ENCODE peak calls at places on chromosomes 16 and 17, in four cellular contexts. One of them, this sample, is unnamed. For H3K27me3, the result is how much of the 10 kb centered on the place peaks cover.

GRCh38 chr16:71353736-71354135 is 4.8 kb upstream of the CALB2 start:
- ATAC-seq in HCT116: no peak
- ATAC-seq in GM23338: no peak
- ATAC-seq in HepG2: no peak
- ATAC-seq in this sample: no peak

GRCh38 chr16:14309906-14310305 is 238.8 kb downstream of the MRTFB start:
- ATAC-seq in HCT116: peak
- ATAC-seq in GM23338: peak
- ATAC-seq in HepG2: no peak
- ATAC-seq in this sample: no peak

GRCh38 chr17:57288753-57289121 is 32.4 kb downstream of the MSI2 start:
- ATAC-seq in HCT116: no peak
- ATAC-seq in GM23338: no peak
- ATAC-seq in HepG2: no peak
- ATAC-seq in this sample: no peak

GRCh38 chr16:9682320-9682719 is 499.9 kb downstream of the GRIN2A start:
- ATAC-seq in HCT116: no peak
- ATAC-seq in GM23338: peak
- ATAC-seq in HepG2: no peak
- ATAC-seq in this sample: no peak

GRCh38 chr17:73261952-73262675 is 434 bp upstream of the CPSF4L start:
- ATAC-seq in HCT116: peak
- ATAC-seq in GM23338: peak
- ATAC-seq in HepG2: peak
- ATAC-seq in this sample: no peak

GRCh38 chr16:82544378-82544777 is 82.4 kb upstream of the CDH13 start:
- ATAC-seq in HCT116: peak
- ATAC-seq in GM23338: no peak
- ATAC-seq in HepG2: no peak
- ATAC-seq in this sample: no peak

GRCh38 chr17:66508896-66509843 is 206.8 kb downstream of the PRKCA start:
- ATAC-seq in HCT116: peak
- ATAC-seq in GM23338: no peak
- ATAC-seq in HepG2: no peak
- ATAC-seq in this sample: peak

GRCh38 chr16:58449768-58450167 is 50.2 kb upstream of the NDRG4 start:
- ATAC-seq in HCT116: peak
- ATAC-seq in GM23338: no peak
- ATAC-seq in HepG2: no peak
- ATAC-seq in this sample: no peak

GRCh38 chr17:48892940-48893645 is 506 bp downstream of the ATP5MC1 start:
- ATAC-seq in HCT116: no peak
- ATAC-seq in GM23338: peak
- ATAC-seq in HepG2: peak
- ATAC-seq in this sample: no peak

GRCh38 chr17:17043668-17044226 is 1.5 kb downstream of the MPRIP start:
- ATAC-seq in HCT116: no peak
- ATAC-seq in GM23338: peak
- ATAC-seq in HepG2: no peak
- ATAC-seq in this sample: no peak
- H3K27me3 ChIP-seq in HCT116: under half
- H3K27me3 ChIP-seq in GM23338: under half
- H3K27me3 ChIP-seq in HepG2: under half
- H3K27me3 ChIP-seq in this sample: under half

GRCh38 chr17:6761817-6762216 is 6.0 kb downstream of the XAF1 start:
- ATAC-seq in HCT116: no peak
- ATAC-seq in GM23338: no peak
- ATAC-seq in HepG2: no peak
- ATAC-seq in this sample: no peak

GRCh38 chr17:6756425-6757012 is 673 bp downstream of the XAF1 start:
- ATAC-seq in HCT116: no peak
- ATAC-seq in GM23338: no peak
- ATAC-seq in HepG2: no peak
- ATAC-seq in this sample: no peak

GRCh38 chr17:6755281-6755680 is 565 bp upstream of the XAF1 start:
- ATAC-seq in HCT116: no peak
- ATAC-seq in GM23338: no peak
- ATAC-seq in HepG2: no peak
- ATAC-seq in this sample: no peak

GRCh38 chr17:6755731-6756184 is at the start of gene XAF1:
- ATAC-seq in HCT116: no peak
- ATAC-seq in GM23338: no peak
- ATAC-seq in HepG2: peak
- ATAC-seq in this sample: no peak

GRCh38 chr17:6757747-6758146 is 1.9 kb downstream of the XAF1 start:
- ATAC-seq in HCT116: no peak
- ATAC-seq in GM23338: no peak
- ATAC-seq in HepG2: no peak
- ATAC-seq in this sample: no peak
- TF ChIP-seq POLR2AphosphoS5 in HCT116: no peak
- TF ChIP-seq POLR2AphosphoS5 in GM23338: no peak
- TF ChIP-seq POLR2AphosphoS5 in HepG2: no peak
- TF ChIP-seq POLR2AphosphoS5 in this sample: no peak

GRCh38 chr16:4443986-4444385 is 18.3 kb downstream of the DNAJA3 start:
- ATAC-seq in HCT116: no peak
- ATAC-seq in GM23338: no peak
- ATAC-seq in HepG2: no peak
- ATAC-seq in this sample: no peak
- H3K27me3 ChIP-seq in HCT116: under half
- H3K27me3 ChIP-seq in GM23338: under half
- H3K27me3 ChIP-seq in HepG2: under half
- H3K27me3 ChIP-seq in this sample: under half

GRCh38 chr17:10844667-10845387 is 6.9 kb upstream of the PIRT start:
- ATAC-seq in HCT116: peak
- ATAC-seq in GM23338: peak
- ATAC-seq in HepG2: peak
- ATAC-seq in this sample: peak
- TF ChIP-seq POLR2AphosphoS5 in HCT116: no peak
- TF ChIP-seq POLR2AphosphoS5 in GM23338: no peak
- TF ChIP-seq POLR2AphosphoS5 in HepG2: no peak
- TF ChIP-seq POLR2AphosphoS5 in this sample: no peak

DNA sequence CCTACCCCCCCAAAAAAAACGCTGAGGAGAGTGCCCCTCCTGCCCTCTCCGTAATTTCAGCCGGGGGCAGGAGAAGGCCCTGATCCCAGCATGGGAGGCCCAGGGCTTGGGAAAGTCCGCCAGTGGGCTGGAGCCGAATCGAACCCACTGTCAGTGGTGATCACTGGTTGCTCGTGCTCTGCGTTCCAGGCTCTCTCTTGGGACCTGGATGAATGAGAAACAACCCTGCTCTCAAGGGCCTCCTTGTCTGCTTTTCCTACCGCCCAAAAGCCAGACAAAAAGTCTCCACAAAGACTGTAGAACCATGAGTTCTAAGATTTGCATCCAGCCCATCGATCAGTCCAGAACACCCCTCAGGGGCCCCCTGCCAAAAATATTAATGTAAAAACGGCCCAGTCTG is 8.1 kb downstream of the ARHGAP23 start:
- ATAC-seq in HCT116: no peak
- ATAC-seq in GM23338: no peak
- ATAC-seq in HepG2: no peak
- ATAC-seq in this sample: no peak
- H3K27me3 ChIP-seq in HCT116: under half
- H3K27me3 ChIP-seq in GM23338: under half
- H3K27me3 ChIP-seq in HepG2: under half
- H3K27me3 ChIP-seq in this sample: under half

This sample was measured in gastroesophageal sphincter.